ENCODE peak calls at places on chromosomes 7 and 10, in five cellular contexts. E is mesendoderm, S is IMR-90, K is H1, D is mesenchymal stem cell. R is an unnamed sample.

GRCh38 chr7:98603010-98603777 is 13.9 kb upstream of the NPTX2 start:
- DNase-seq in D (no peak), S (no peak), E (no peak), K (no peak), R (no peak)

GRCh38 chr10:30454744-30455498 is 20.9 kb downstream of the MAP3K8 start:
- DNase-seq in D (peak), K (no peak), S (peak), E (no peak), R (no peak)

GRCh38 chr10:35949820-35950219 is 307.7 kb upstream of the FZD8 start:
- DNase-seq in E (peak), D (no peak), S (no peak), K (no peak), R (peak)

GRCh38 chr7:123865517-123866117 is 20.6 kb downstream of the HYAL4 start:
- DNase-seq in K (no peak), S (peak), E (peak), D (peak), R (peak)

GRCh38 chr10:17504547-17505245 is 50.3 kb upstream of the ST8SIA6 start:
- DNase-seq in K (no peak), D (peak), E (peak), S (peak), R (no peak)

GRCh38 chr10:26341701-26342100 is 96.4 kb upstream of the APBB1IP start:
- DNase-seq in K (no peak), D (no peak), S (no peak), E (no peak), R (no peak)

GRCh38 chr7:118573065-118573464 is 348.6 kb downstream of the ANKRD7 start:
- DNase-seq in S (no peak), K (no peak), E (no peak), D (peak), R (no peak)

GRCh38 chr7:123041085-123041484 is 45.6 kb upstream of the TAS2R16 start:
- DNase-seq in K (no peak), S (no peak), D (peak), E (no peak), R (no peak)

GRCh38 chr7:130996841-130997231 is 262.8 kb upstream of the KLF14 start:
- DNase-seq in S (peak), E (no peak), D (peak), K (no peak), R (no peak)

GRCh38 chr10:100148353-100149211 is 37.2 kb downstream of the ERLIN1 start:
- DNase-seq in E (no peak), D (peak), K (no peak), S (peak), R (no peak)

GRCh38 chr7:157522954-157523353 is 186.2 kb downstream of the DNAJB6 start:
- DNase-seq in E (no peak), D (no peak), S (no peak), K (peak), R (no peak)

GRCh38 chr10:98055875-98056516 is 25.6 kb upstream of the CRTAC1 start:
- DNase-seq in S (peak), D (peak), E (peak), K (peak), R (peak)

GRCh38 chr10:104449402-104449801 is 95.8 kb downstream of the CFAP58 start:
- DNase-seq in S (peak), K (no peak), E (no peak), D (no peak), R (no peak)

GRCh38 chr10:9299966-9300365 is 1245.5 kb downstream of the GATA3 start:
- DNase-seq in S (no peak), D (no peak), E (no peak), K (no peak), R (no peak)

GRCh38 chr7:47661051-47661714 is 79.3 kb upstream of the TNS3 start:
- DNase-seq in S (no peak), E (no peak), K (no peak), D (no peak), R (no peak)

GRCh38 chr7:90706067-90706716 is 110.1 kb downstream of the CDK14 start:
- DNase-seq in S (peak), D (peak), E (no peak), K (no peak), R (no peak)

GRCh38 chr7:51133992-51134391 is 182.6 kb downstream of the COBL start:
- DNase-seq in S (no peak), E (no peak), D (no peak), K (no peak), R (no peak)

GRCh38 chr7:38716397-38716796 is 85.2 kb upstream of the AMPH start:
- DNase-seq in E (peak), K (no peak), D (no peak), S (no peak), R (no peak)

DNA sequence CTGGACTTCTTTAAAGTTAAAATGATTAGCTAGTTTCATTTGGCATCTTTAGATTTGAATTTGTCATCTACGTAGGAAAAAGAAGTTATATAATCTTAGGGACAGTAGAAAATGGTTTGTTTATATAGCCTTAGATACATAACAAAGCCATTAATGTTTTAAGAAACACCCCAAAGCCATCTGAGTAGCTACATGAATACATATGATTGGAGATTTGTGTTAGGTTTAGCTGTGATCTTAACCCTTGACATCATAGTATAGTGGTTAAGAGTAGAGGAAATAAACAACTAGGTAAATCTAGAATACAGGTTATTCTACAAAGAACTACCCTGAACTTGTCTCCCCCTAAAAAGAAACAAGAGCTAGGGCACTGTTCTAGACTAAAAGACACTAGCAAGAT is 18.1 kb downstream of the SAMD8 start:
- DNase-seq in D (no peak), E (no peak), S (no peak), K (no peak), R (no peak)
- H3K23ac ChIP-seq in D (no peak), E (no peak), S (no peak), K (no peak), R (no peak)

DNA sequence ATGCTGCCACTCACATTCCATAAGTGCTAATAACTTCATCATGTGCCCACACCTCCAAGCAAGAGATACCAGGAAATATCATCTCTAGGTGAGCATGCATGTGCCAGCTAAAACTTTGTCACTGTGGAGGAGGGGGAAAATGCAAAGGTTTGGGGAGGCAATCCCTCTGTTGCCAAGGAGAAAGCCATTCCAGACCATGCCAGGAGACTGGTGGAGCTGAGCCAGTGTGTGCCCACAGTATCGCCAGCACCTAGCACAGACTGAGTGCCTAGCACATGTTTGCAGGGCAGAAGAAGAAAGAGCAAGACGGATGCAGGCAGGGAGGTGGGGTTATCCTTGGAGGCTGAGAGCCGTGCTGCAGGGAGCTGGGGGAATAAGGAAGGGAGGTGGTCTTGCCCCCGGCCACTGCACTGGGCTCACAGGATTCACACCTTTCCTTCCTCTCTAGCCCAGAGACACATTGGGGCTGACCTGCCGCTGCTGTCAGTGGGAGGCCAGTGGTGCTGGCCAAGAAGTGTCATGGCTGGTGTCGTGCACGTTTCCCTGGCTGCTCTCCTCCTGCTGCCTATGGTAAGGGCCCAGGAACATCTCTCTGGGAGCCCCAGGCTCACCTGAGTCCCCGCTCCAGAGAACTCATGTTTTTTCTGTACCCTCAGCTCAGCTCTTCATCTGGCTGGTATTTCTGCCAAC is 10.8 kb downstream of the ADCYAP1R1 start:
- DNase-seq in S (no peak), D (no peak), K (no peak), E (no peak), R (no peak)
- H3K23ac ChIP-seq in S (no peak), D (no peak), K (no peak), E (no peak), R (no peak)

GRCh38 chr7:92436843-92437445 is 10.3 kb upstream of the GATAD1 start:
- DNase-seq in K (no peak), S (no peak), E (no peak), D (no peak), R (no peak)
- H3K23ac ChIP-seq in K (no peak), S (no peak), E (no peak), D (no peak), R (no peak)

DNA sequence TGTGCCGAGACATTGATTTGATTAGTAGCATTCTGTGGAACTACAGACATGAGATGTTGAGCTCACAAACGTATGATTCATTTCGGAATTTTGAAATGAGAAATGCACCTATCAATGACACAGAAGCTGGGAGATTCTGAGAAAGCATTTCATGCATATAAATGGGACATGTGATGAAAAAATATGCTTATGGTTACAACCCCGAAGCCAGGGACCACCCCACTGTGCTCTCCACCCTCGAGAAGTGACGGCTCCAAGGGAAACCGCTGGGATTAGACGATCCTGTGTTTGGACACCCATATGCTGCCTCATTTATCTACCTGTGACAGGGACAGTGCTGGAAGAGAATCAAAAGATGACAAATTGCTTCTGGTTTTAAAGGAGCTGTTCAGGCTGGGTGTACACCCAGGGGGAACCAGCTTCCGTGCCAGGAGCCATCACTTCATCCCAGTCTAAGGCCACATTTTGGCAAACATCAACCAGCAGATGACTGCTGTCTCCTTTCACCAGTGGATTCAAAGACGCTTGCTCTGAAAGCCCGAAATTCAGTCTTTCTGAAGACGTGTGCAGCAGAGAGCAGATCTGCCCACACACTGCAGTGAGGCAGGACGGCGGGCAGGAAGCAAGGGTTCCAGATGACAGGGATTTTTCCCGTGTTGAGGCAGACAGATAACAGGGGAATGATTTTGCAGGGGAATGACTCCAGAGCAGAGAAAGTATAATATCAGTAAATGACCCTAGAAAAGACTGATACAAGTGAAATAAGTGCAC is 109.8 kb downstream of the ATXN7L1 start:
- DNase-seq in K (no peak), D (no peak), S (peak), E (no peak), R (no peak)
- H3K23ac ChIP-seq in K (no peak), D (no peak), S (peak), E (no peak), R (no peak)

DNA sequence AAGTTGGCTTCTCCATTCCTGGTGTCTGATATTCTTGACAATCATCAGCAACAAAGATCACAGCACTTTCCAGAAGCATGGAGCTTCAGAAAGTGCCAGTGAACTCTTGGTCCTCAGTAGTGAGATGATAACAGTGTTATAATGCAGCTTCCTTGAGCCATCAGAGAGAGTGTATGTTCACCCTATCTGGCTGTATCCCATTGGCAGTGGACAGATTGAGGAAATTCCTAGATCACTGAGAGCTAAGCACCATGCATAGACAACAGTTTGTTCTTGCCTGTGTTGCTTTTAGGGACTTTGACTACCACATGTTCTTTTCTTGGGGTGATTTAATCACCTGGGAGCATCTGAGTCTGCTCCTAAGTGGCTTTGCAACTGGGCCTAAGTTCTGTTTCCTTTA is 14.6 kb upstream of the ZNF282 start:
- DNase-seq in D (no peak), S (no peak), E (no peak), K (no peak), R (no peak)
- H3K23ac ChIP-seq in D (no peak), S (no peak), E (no peak), K (no peak), R (no peak)

DNA sequence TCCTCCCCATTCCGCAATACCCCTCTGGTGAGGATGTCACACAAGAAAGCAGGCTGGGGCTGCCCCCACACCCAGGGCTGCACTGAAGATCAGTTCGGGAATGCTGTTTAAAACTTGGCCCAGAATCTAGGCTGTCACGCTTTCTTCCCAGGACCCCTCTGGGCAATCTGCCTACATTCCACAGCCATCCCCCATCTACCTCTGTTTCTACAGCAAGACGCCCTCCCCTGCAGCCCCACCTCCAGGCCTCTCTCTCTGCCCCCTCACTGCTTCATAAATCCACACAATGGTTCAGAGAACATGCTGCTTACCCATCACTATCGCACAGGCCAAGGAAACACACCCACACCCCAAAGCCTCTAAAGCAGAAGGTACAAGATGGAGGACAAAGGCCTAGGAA is 36.0 kb downstream of the XPNPEP1 start:
- DNase-seq in E (no peak), K (no peak), D (no peak), S (peak), R (no peak)
- H3K23ac ChIP-seq in E (no peak), K (no peak), D (no peak), S (peak), R (no peak)

GRCh38 chr10:60759181-60759580 is 19.1 kb upstream of the CDK1 start:
- DNase-seq in D (no peak), K (peak), E (peak), S (no peak), R (no peak)

GRCh38 chr10:60753152-60753551 is 25.1 kb upstream of the CDK1 start:
- DNase-seq in S (no peak), D (no peak), E (no peak), K (no peak), R (no peak)

GRCh38 chr10:60760711-60761210 is 17.5 kb upstream of the CDK1 start:
- DNase-seq in D (no peak), K (no peak), S (no peak), E (no peak), R (no peak)

GRCh38 chr10:60753817-60754216 is 24.5 kb upstream of the CDK1 start:
- DNase-seq in D (no peak), E (no peak), S (no peak), K (no peak), R (no peak)

DNA sequence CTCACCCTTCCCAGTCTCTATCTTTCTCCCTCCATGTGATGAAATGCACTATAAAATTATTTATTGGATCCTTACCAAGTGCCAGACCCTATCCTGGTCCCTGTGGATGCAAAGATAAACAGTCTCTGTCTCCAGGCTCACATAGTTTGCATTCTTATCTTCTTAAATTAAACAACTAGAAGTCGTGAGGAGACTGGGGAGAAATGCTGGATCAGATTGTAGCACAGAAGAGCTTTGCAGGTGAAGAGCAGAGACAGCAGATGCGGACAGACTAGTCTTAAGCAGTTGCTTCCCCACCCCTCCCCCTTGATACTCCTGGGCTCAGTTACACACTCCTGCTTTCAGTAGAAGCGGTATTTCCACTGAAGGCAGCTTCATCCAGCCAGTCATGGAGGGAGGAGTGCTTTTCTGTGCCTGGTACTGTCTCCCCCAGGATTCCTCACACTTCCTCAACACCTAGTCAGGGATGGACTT is 20.8 kb upstream of the CDK1 start:
- DNase-seq in D (peak), K (no peak), S (peak), E (peak), R (no peak)
- H3K23ac ChIP-seq in D (no peak), K (no peak), S (no peak), E (no peak), R (no peak)

DNA sequence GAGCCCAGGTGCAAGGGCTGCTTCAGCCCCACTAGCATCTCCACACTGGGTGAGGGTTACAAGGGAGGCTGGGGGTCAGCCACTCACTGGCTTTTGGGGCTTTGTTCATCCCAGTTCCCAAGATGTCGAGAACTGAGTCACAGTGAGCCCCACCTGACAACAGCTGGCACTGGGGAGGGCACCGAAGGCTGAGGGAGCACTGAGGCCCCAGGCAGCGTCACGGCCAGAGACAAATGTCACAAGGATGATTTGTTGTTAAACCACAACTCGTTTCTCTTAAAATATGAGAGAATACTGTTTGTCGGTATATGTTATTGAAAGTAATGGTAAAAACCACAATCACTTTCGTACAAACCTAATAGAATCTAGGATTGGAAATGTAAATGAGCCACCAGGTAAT is 219.9 kb downstream of the CELF2 start:
- DNase-seq in D (no peak), S (no peak), E (no peak), K (no peak), R (no peak)
- H3K23ac ChIP-seq in D (no peak), S (no peak), E (no peak), K (no peak), R (no peak)

GRCh38 chr10:76555271-76555670 is 1082.3 kb downstream of the KCNMA1 start:
- DNase-seq in S (no peak), E (no peak), K (no peak), D (no peak), R (no peak)
- H3K23ac ChIP-seq in S (no peak), E (no peak), K (no peak), D (no peak), R (no peak)

GRCh38 chr7:136884492-136884891 is 16.0 kb downstream of the CHRM2 start:
- DNase-seq in D (peak), E (peak), S (no peak), K (no peak), R (no peak)
- H3K23ac ChIP-seq in D (no peak), E (no peak), S (peak), K (no peak), R (no peak)